ENCODE peak calls at places on chromosome 21, in nine cellular contexts. Z is iPS DF 6.9, Q is Peyer's patch, N is prostate gland, Y is breast epithelium, L is RWPE2, K is heart left ventricle, J is body of pancreas, B is SJSA1. O is an unnamed sample. For H3K4me1, the result is how much of the 10 kb centered on the place peaks cover.

GRCh38 chr21:25733859-25734653 is 648 bp downstream of the ATP5PF start:
- DNase-seq in B (peak), Z (no peak), N (no peak), Q (no peak), J (peak), K (no peak), L (no peak), Y (no peak), O (no peak)

GRCh38 chr21:46604329-46604974 is 430 bp downstream of the S100B start:
- DNase-seq in L (no peak), Y (no peak), Q (no peak), Z (no peak), K (no peak), B (no peak), N (no peak), J (no peak), O (no peak)

GRCh38 chr21:25934771-25935224 is 200.0 kb downstream of the GABPA start:
- DNase-seq in B (peak), Y (peak), J (peak), Q (no peak), N (peak), Z (no peak), L (peak), K (peak), O (peak)

GRCh38 chr21:25752389-25752788 is 17.6 kb downstream of the GABPA start:
- DNase-seq in J (no peak), K (no peak), Z (no peak), B (no peak), N (no peak), Q (no peak), Y (no peak), L (no peak), O (no peak)

GRCh38 chr21:20874202-20874601 is 124.0 kb upstream of the NCAM2 start:
- DNase-seq in Y (no peak), Z (no peak), L (no peak), B (no peak), N (no peak), J (no peak), Q (no peak), K (no peak), O (no peak)

GRCh38 chr21:34255073-34255472 is 108.7 kb upstream of the KCNE2 start:
- DNase-seq in Z (no peak), L (no peak), Y (no peak), K (no peak), Q (no peak), J (no peak), B (no peak), N (no peak), O (no peak)

GRCh38 chr21:31132574-31133242 is 94.4 kb upstream of the KRTAP19-8 start:
- DNase-seq in Z (no peak), B (peak), J (peak), N (no peak), Y (no peak), K (no peak), Q (peak), L (no peak), O (no peak)

GRCh38 chr21:35163381-35163780 is 114.3 kb upstream of the RUNX1 start:
- DNase-seq in Z (no peak), K (no peak), B (no peak), J (no peak), L (no peak), Y (no peak), Q (no peak), N (no peak), O (no peak)

GRCh38 chr21:17786219-17787181 is 32.7 kb downstream of the C21orf91 start:
- DNase-seq in B (no peak), L (no peak), Z (no peak), Y (no peak), K (no peak), N (no peak), Q (no peak), J (no peak), O (no peak)

GRCh38 chr21:35084869-35085268 is 35.8 kb upstream of the RUNX1 start:
- DNase-seq in K (no peak), Y (no peak), J (no peak), B (peak), N (no peak), L (no peak), Z (no peak), Q (no peak), O (no peak)

GRCh38 chr21:45940621-45941337 is 40.8 kb upstream of the COL6A1 start:
- DNase-seq in N (no peak), K (no peak), J (no peak), B (no peak), Z (no peak), L (no peak), Y (no peak), Q (no peak), O (no peak)

DNA sequence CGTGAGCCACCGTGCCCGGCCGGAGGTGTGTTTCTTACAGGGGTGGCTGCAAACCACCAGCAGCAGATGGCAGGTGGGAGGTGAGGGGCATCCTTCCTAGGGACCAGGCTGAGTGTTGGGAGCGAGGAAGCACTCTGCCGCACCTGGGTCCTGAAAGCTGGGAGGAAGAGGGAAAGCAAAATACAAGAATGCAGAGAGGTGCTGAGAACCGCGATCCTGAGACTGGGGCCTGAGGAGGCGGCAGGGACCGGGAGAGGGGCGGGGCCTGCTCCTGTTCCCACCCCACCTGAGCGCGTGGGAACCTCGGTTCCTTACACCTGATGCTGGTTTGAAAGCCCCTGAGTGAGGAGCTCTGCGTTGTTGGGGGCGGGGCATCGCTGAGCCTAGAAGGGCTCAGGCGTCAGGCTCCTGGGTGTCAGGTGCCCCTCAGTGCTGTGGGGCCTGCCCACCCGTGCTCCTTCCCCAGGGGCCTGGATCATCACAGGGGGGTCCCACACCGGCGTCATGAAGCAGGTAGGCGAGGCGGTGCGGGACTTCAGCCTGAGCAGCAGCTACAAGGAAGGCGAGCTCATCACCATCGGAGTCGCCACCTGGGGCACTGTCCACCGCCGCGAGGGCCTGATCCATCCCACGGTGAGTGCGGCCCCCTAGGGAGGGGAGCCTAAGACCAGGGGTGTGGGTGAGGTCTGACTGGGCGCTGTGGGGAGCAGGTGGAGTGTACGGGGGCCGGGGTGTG is 15.5 kb downstream of the TRPM2 start:
- DNase-seq in Y (peak), J (no peak), N (no peak), Q (no peak), K (peak), L (peak), B (no peak), Z (no peak), O (no peak)
- H3K4me3 ChIP-seq in Y (peak), J (no peak), N (no peak), Q (no peak), K (no peak), L (no peak), B (no peak), Z (no peak), O (no peak)

DNA sequence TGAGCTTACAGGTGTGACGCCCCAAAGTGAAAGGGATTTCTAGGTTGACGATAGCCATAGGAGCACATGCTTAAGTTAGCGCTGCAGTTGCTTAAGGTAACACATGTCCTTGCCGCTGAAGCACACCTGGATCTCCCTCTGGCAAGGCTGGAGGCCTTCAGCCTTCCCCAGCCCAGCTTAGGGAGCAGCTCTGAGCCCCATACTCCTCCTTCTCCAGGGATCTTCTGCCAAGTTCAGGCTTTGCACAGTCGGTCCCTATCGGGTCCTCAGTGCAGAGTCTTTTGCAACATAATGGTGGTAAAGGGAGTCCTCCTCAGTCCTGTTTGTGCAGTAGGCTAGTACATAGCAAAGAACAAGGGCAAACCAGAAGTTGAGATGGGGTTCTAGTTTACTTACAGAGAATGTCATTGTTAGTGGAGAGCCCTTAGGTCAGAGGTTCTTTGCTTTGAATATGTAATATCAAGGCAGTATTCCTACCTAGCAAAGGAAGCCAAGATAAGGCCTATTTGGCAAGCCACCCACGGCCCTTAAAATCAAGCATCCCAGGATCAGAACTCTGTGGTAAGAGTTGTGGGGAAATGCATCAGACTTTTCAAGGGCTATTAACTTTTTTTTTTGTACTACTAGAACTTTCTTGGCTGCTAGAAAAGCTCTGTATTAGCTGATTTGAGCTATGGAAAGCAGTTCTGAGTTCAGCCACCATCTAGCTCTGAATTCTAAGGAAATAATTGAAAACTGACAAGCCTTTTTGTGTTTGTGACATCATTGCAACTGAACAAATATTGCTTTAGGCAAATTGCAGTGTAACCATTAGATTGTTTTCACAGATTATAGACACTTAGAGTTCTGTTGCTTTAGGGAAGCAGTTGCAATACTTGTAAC is 1.4 kb downstream of the EVA1C start:
- DNase-seq in B (peak), Q (no peak), Y (no peak), J (peak), K (no peak), N (peak), Z (no peak), L (no peak), O (no peak)
- H3K4me1 ChIP-seq in B (under half), Q (under half), Y (under half), J (under half), K (under half), N (under half), Z (under half), L (under half), O (half or more)

GRCh38 chr21:27298465-27298864 is 331.6 kb upstream of the ADAMTS5 start:
- DNase-seq in N (no peak), K (no peak), Q (no peak), L (no peak), J (no peak), Y (no peak), Z (no peak), B (no peak), O (no peak)

GRCh38 chr21:27301216-27301615 is 334.3 kb upstream of the ADAMTS5 start:
- DNase-seq in L (no peak), Q (no peak), J (no peak), N (no peak), Z (no peak), K (no peak), B (no peak), Y (no peak), O (no peak)

DNA sequence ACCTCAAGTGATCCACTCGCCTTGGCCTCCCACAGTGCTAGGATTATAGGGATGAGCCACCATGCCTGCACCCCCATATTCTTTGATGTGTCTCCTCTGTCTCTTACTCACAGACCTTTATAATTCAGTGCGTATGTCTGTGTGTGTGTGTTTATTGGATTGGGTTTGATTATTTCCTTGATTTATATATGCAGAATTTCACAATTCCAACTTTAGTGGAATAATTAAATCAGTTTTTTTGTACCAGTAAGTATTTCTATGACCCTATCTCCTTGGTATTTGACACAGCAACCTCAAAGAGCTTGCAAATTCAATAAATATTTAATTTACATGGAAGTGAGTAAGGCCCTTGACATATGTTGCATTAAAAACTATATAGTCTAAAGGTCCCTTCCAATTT is 333.9 kb upstream of the ADAMTS5 start:
- DNase-seq in N (no peak), Q (no peak), Z (no peak), K (no peak), L (no peak), B (no peak), J (no peak), Y (no peak), O (no peak)
- H3K27ac ChIP-seq in N (no peak), Q (no peak), Z (no peak), K (no peak), L (no peak), B (no peak), J (no peak), Y (no peak), O (no peak)

GRCh38 chr21:41957991-41958766 is 4.4 kb upstream of the C2CD2 start:
- DNase-seq in Q (no peak), J (peak), Y (peak), N (no peak), Z (no peak), B (peak), K (peak), L (no peak), O (peak)
- H3K4me3 ChIP-seq in Q (no peak), J (no peak), Y (peak), N (no peak), Z (no peak), B (no peak), K (no peak), L (no peak), O (no peak)

DNA sequence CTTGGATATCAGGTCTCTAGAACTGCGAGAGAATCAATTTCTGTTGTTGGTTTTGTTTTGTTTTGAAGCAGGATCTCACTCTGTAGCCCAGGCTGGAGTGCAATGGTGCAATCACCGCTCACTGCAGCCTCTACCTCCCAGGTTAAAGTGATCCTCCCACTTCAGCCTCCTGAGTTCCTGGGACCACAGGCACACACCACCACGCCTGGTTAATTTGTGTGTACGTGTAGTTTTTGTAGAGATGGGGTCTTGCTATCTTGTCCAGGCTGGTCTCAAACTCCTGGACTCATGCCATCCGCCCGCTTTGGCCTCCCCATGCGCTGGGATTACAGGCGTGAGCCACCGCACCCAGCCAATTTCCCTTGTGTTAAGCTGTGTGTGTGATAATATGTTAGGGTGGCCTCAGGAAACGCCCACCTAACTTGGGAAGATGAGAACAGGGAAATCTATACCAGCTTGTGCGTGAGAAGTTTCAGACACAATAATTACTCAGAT is 109.6 kb downstream of the SIK1 start:
- DNase-seq in Q (no peak), J (no peak), N (no peak), Y (no peak), K (no peak), B (no peak), Z (no peak), L (no peak), O (no peak)
- H3K4me1 ChIP-seq in Q (under half), J (under half), N (under half), Y (under half), K (under half), B (under half), Z (under half), L (under half), O (under half)

GRCh38 chr21:14078746-14079375 is 131.9 kb downstream of the LIPI start:
- DNase-seq in Z (no peak), N (no peak), B (no peak), Y (no peak), J (no peak), K (no peak), L (no peak), Q (no peak), O (no peak)

GRCh38 chr21:14084068-14084501 is 126.7 kb downstream of the LIPI start:
- DNase-seq in Q (no peak), L (no peak), J (no peak), Z (no peak), K (no peak), N (no peak), Y (no peak), B (no peak), O (no peak)

GRCh38 chr21:14084701-14085100 is 126.1 kb downstream of the LIPI start:
- DNase-seq in Q (no peak), B (no peak), L (no peak), Z (no peak), K (no peak), J (no peak), Y (no peak), N (no peak), O (no peak)

GRCh38 chr21:14080040-14080763 is 130.6 kb downstream of the LIPI start:
- DNase-seq in B (no peak), L (no peak), Z (no peak), K (no peak), J (no peak), N (no peak), Y (no peak), Q (no peak), O (no peak)

DNA sequence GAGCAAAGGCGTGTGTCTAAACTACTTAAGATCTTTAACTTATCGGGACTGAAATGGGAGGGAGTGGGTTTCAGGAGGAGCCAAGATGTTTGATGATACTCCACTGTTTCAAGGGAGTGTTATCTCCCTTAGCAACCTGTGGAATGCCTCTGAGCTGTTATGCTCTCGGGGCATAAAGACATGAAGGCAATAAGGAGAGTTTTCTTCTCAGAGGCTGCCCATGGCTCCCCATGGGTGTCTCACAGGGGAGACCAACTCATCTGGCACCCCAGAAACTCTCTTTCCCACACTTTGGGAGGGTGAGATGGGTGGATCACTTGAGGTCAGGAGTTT is 130.0 kb downstream of the LIPI start:
- DNase-seq in N (no peak), Z (no peak), K (no peak), J (no peak), L (no peak), Y (no peak), B (no peak), Q (no peak), O (no peak)
- H3K27ac ChIP-seq in N (no peak), Z (no peak), K (no peak), J (no peak), L (no peak), Y (no peak), B (no peak), Q (no peak), O (no peak)

GRCh38 chr21:36788116-36788515 is 89.2 kb downstream of the SIM2 start:
- DNase-seq in B (peak), N (peak), J (no peak), L (no peak), Y (no peak), Q (no peak), K (no peak), Z (no peak), O (no peak)
- H3K4me3 ChIP-seq in B (peak), N (no peak), J (no peak), L (no peak), Y (no peak), Q (peak), K (no peak), Z (no peak), O (no peak)

GRCh38 chr21:43596616-43597015 is 62.7 kb downstream of the HSF2BP start:
- DNase-seq in Y (no peak), L (no peak), J (no peak), K (no peak), Q (no peak), N (no peak), Z (no peak), B (no peak), O (no peak)
- H3K4me1 ChIP-seq in Y (under half), L (half or more), J (under half), K (under half), Q (under half), N (under half), Z (under half), B (half or more), O (under half)

GRCh38 chr21:38987551-38988210 is 182.0 kb downstream of the ETS2 start:
- DNase-seq in Q (no peak), L (no peak), B (no peak), K (no peak), J (no peak), Z (no peak), N (no peak), Y (no peak), O (no peak)
- H3K27ac ChIP-seq in Q (peak), L (no peak), B (no peak), K (peak), J (no peak), Z (no peak), N (peak), Y (no peak), O (peak)